ENCODE peak calls at places on chromosomes 2 and 18, in four cellular contexts. V is CD4-positive, CD25-positive, alpha-beta regulatory T cell; P is foreskin fibroblast; W is left ventricle myocardium inferior. M is an unnamed sample.

GRCh38 chr2:158716091-158716815 is 78.9 kb upstream of the DAPL1 start:
- DNase-seq in V (no peak), P (no peak), W (peak; percentile 56), M (no peak)

GRCh38 chr2:129781749-129782617 is 197.5 kb upstream of the RAB6C start:
- DNase-seq in V (no peak), P (no peak), W (no peak), M (no peak)

GRCh38 chr18:30860741-30861140 is 181.8 kb downstream of the DSC3 start:
- DNase-seq in V (no peak), P (no peak), W (no peak), M (no peak)

GRCh38 chr2:241215421-241215820 is 26.9 kb downstream of the ANO7 start:
- DNase-seq in V (no peak), P (no peak), W (no peak), M (no peak)

GRCh38 chr2:60742419-60742818 is 13.6 kb upstream of the PAPOLG start:
- DNase-seq in V (no peak), P (no peak), W (no peak), M (no peak)

GRCh38 chr18:46555724-46556123 is 101.3 kb downstream of the LOXHD1 start:
- DNase-seq in V (no peak), P (no peak), W (peak; percentile 33), M (no peak)

GRCh38 chr2:4549811-4550210 is 846.4 kb downstream of the DCDC2C start:
- DNase-seq in V (no peak), P (no peak), W (no peak), M (no peak)

GRCh38 chr2:120794716-120795115 is 59.0 kb downstream of the GLI2 start:
- DNase-seq in V (no peak), P (peak; percentile 76), W (no peak), M (no peak)

GRCh38 chr2:12697617-12698016 is 19.1 kb upstream of the TRIB2 start:
- DNase-seq in V (no peak), P (no peak), W (no peak), M (no peak)

GRCh38 chr2:216777637-216778273 is 82.1 kb downstream of the TNP1 start:
- DNase-seq in V (no peak), P (peak; percentile 4), W (no peak), M (no peak)

GRCh38 chr18:3457261-3457724 is 7.3 kb downstream of the TGIF1 start:
- DNase-seq in V (no peak), P (no peak), W (no peak), M (no peak)

GRCh38 chr2:100334929-100335328 is 12.6 kb upstream of the LONRF2 start:
- DNase-seq in V (no peak), P (no peak), W (no peak), M (no peak)

GRCh38 chr2:30371772-30372373 is 75.2 kb upstream of the LCLAT1 start:
- DNase-seq in V (no peak), P (no peak), W (no peak), M (no peak)

GRCh38 chr2:64837925-64838641 is 151.1 kb upstream of the SLC1A4 start:
- DNase-seq in V (no peak), P (no peak), W (peak; percentile 22), M (peak; percentile 55)

GRCh38 chr2:233354971-233355574 is 779 bp downstream of the DGKD start:
- DNase-seq in V (no peak), P (no peak), W (peak; percentile 35), M (no peak)

GRCh38 chr18:55093808-55094207 is 134.5 kb upstream of the CCDC68 start:
- DNase-seq in V (no peak), P (no peak), W (no peak), M (no peak)

GRCh38 chr2:41836944-41837343 is 210.9 kb upstream of the PKDCC start:
- DNase-seq in V (no peak), P (peak; percentile 16), W (no peak), M (no peak)

GRCh38 chr18:2992995-2993877 is 19.7 kb downstream of the LPIN2 start:
- DNase-seq in V (no peak), P (no peak), W (no peak), M (no peak)

GRCh38 chr18:52175406-52175805 is 164.6 kb upstream of the DCC start:
- DNase-seq in V (no peak), P (no peak), W (no peak), M (no peak)

GRCh38 chr2:48496867-48497266 is 33.1 kb upstream of the STON1 start:
- DNase-seq in V (no peak), P (peak; percentile 24), W (no peak), M (no peak)

GRCh38 chr2:237485304-237485703 is 1.7 kb upstream of the MLPH start:
- DNase-seq in V (no peak), P (no peak), W (no peak), M (no peak)

GRCh38 chr2:231379266-231380215 is 16.0 kb upstream of the B3GNT7 start:
- DNase-seq in V (no peak), P (no peak), W (no peak), M (no peak)

GRCh38 chr2:149370061-149370775 is 39.8 kb downstream of the LYPD6 start:
- DNase-seq in V (no peak), P (no peak), W (no peak), M (no peak)

GRCh38 chr2:209661286-209661685 is 110.3 kb upstream of the UNC80 start:
- DNase-seq in V (no peak), P (no peak), W (no peak), M (no peak)

GRCh38 chr2:67880291-67880761 is 182.5 kb downstream of the C1D start:
- DNase-seq in V (no peak), P (peak; percentile 37), W (no peak), M (no peak)

GRCh38 chr2:46979611-46980010 is 64.0 kb upstream of the MCFD2 start:
- DNase-seq in V (peak; percentile 9), P (no peak), W (no peak), M (no peak)

GRCh38 chr18:79615586-79615985 is 64.0 kb upstream of the CTDP1 start:
- DNase-seq in V (no peak), P (no peak), W (no peak), M (peak; percentile 66)

GRCh38 chr18:76847926-76848325 is 25.6 kb downstream of the ZNF236 start:
- DNase-seq in V (no peak), P (no peak), W (no peak), M (no peak)

GRCh38 chr18:58572680-58573079 is 56.2 kb downstream of the ALPK2 start:
- DNase-seq in V (no peak), P (no peak), W (no peak), M (no peak)

GRCh38 chr2:230602562-230603230 is 109.9 kb upstream of the CAB39 start:
- DNase-seq in V (peak; percentile 32), P (no peak), W (no peak), M (no peak)

GRCh38 chr2:18402-19271 is 27.7 kb downstream of the FAM110C start:
- DNase-seq in V (no peak), P (no peak), W (no peak), M (no peak)

GRCh38 chr2:42202299-42203008 is 33.3 kb downstream of the EML4 start:
- DNase-seq in V (no peak), P (no peak), W (no peak), M (no peak)

GRCh38 chr2:241499146-241499965 is 9.0 kb downstream of the STK25 start:
- DNase-seq in V (no peak), P (no peak), W (no peak), M (no peak)

GRCh38 chr2:19073522-19073921 is 284.9 kb downstream of the OSR1 start:
- DNase-seq in V (no peak), P (peak; percentile 72), W (peak; percentile 16), M (no peak)

GRCh38 chr2:39007875-39008504 is 112.9 kb downstream of the SOS1 start:
- DNase-seq in V (no peak), P (no peak), W (no peak), M (no peak)

GRCh38 chr18:48801728-48802542 is 148.8 kb downstream of the SMAD7 start:
- DNase-seq in V (no peak), P (no peak), W (peak; percentile 9), M (no peak)

GRCh38 chr2:7427293-7428060 is 510.3 kb downstream of the RNF144A start:
- DNase-seq in V (no peak), P (peak; percentile 29), W (no peak), M (no peak)

GRCh38 chr2:223979730-223980396 is 22.6 kb downstream of the MRPL44 start:
- DNase-seq in V (no peak), P (no peak), W (no peak), M (no peak)

GRCh38 chr2:201786471-201786870 is 5.7 kb upstream of the ALS2 start:
- DNase-seq in V (no peak), P (peak; percentile 41), W (no peak), M (no peak)

DNA sequence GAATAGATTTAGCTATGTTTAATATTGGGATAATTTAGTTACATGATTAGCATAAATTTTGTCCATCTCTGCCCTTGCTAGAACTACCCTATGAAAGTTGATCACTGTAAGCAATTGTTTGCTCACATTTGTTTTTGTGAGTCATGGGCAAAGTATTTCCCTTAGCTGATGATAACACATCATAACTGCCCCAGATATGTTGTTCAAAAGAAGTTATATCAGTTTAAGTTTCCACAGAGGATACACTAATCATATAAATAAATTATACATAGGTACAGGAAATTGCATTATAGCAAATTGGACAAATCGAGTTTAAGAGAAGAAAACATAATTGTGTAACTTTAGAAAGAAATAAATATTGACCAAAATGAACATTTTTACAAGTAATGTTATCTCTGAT is 223.1 kb upstream of the PIK3C3 start:
- DNase-seq in V (no peak), P (no peak), W (no peak), M (no peak)
- H3K4me3 ChIP-seq in V (no peak overlapping the region), P (no peak overlapping the region), W (no peak overlapping the region), M (no peak overlapping the region)

DNA sequence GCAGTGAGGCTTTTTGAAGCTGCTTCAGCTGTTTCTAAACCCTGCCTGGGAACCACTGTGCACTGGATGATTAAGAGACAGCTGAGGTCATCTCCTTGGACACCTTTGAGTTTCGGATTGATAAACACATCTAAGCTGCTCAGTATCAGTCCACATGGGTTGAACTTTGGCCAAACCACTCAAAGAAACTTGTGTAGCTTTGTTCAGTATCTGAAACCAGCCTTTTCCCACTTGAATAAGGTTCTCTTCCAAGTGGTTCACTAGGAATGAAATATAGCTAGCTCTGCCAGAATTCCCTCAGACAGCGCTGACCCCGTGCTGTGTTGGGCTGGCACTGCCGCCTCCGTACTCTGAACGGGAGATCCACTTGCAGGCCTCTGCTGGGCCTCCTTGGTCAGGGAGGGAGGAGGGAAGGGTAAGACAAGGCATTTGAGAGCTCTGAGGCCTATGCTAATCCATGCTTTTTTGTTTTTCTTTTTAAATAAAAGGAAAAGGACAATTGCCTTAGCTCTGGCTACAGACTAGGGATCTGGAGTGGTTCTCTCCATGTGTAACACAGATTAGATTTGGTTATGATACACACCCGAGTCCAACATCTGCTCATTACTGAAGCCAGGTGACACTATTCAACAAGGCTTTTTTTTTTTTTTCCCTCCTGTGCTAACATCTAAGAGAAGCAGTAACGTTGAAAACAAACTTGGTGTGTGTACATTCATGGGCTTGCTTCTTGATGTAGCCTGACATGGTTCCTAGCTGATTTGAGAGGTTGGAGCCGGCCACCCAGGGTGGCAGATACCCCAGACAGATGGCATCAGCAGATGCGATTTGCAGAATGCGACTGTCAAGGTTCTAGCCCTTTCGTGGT is 67.7 kb downstream of the NCK2 start:
- DNase-seq in V (no peak), P (peak; percentile 51), W (peak; percentile 41), M (no peak)
- H3K4me3 ChIP-seq in V (peak overlapping the region; percentile 34), P (no peak overlapping the region), W (no peak overlapping the region), M (no peak overlapping the region)

GRCh38 chr2:45169339-45170190 is 160.3 kb upstream of the SIX2 start:
- DNase-seq in V (no peak), P (peak; percentile 40), W (no peak), M (no peak)
- H3K4me3 ChIP-seq in V (no peak overlapping the region), P (peak overlapping the region; percentile 31), W (peak overlapping the region; percentile 66), M (peak overlapping the region; percentile 59)

GRCh38 chr2:54303631-54304030 is 47.6 kb upstream of the TSPYL6 start:
- DNase-seq in V (no peak), P (no peak), W (no peak), M (no peak)

GRCh38 chr2:54298511-54298910 is 42.5 kb upstream of the TSPYL6 start:
- DNase-seq in V (no peak), P (no peak), W (no peak), M (no peak)
- H3K4me3 ChIP-seq in V (no peak overlapping the region), P (no peak overlapping the region), W (no peak overlapping the region), M (no peak overlapping the region)